ENCODE peak calls at places on chromosomes 16 and 17, in nine cellular contexts. One of them, this sample, is unnamed.

GRCh38 chr17:80029235-80029974 is 6.3 kb downstream of the TBC1D16 start:
- DNase-seq in colonic mucosa: peak; percentile 66
- DNase-seq in activated CD4-positive, alpha-beta T cell treated with anti-CD3 and anti-CD28 coated beads, Interleukin-2, amount 50 U/mL, for 1 hour: no peak
- DNase-seq in stimulated activated CD4-positive, alpha-beta T cell treated with anti-CD3 and anti-CD28 coated beads, Interleukin-1b, Interleukin-23, amount 100 ng/mL, for 1 hour: no peak
- DNase-seq in ovary: peak; percentile 78
- DNase-seq in AG09319: no peak
- DNase-seq in kidney epithelial cell: no peak
- DNase-seq in Jurkat, Clone E6-1: no peak
- DNase-seq in nephron progenitor cell: no peak
- DNase-seq in this sample: peak; percentile 32

GRCh38 chr16:11210260-11210659 is 45.7 kb downstream of the SOCS1 start:
- DNase-seq in colonic mucosa: no peak
- DNase-seq in kidney epithelial cell: no peak
- DNase-seq in ovary: no peak
- DNase-seq in nephron progenitor cell: no peak
- DNase-seq in stimulated activated CD4-positive, alpha-beta T cell treated with anti-CD3 and anti-CD28 coated beads, Interleukin-1b, Interleukin-23, amount 100 ng/mL, for 1 hour: no peak
- DNase-seq in Jurkat, Clone E6-1: no peak
- DNase-seq in activated CD4-positive, alpha-beta T cell treated with anti-CD3 and anti-CD28 coated beads, Interleukin-2, amount 50 U/mL, for 1 hour: no peak
- DNase-seq in AG09319: no peak
- DNase-seq in this sample: no peak

GRCh38 chr16:30416047-30416603 is 8.7 kb downstream of the ZNF771 start:
- DNase-seq in activated CD4-positive, alpha-beta T cell treated with anti-CD3 and anti-CD28 coated beads, Interleukin-2, amount 50 U/mL, for 1 hour: no peak
- DNase-seq in AG09319: no peak
- DNase-seq in nephron progenitor cell: no peak
- DNase-seq in kidney epithelial cell: no peak
- DNase-seq in Jurkat, Clone E6-1: no peak
- DNase-seq in stimulated activated CD4-positive, alpha-beta T cell treated with anti-CD3 and anti-CD28 coated beads, Interleukin-1b, Interleukin-23, amount 100 ng/mL, for 1 hour: no peak
- DNase-seq in ovary: no peak
- DNase-seq in colonic mucosa: no peak
- DNase-seq in this sample: no peak

GRCh38 chr17:44083250-44083849 is 12.8 kb downstream of the G6PC3 start:
- DNase-seq in Jurkat, Clone E6-1: no peak
- DNase-seq in activated CD4-positive, alpha-beta T cell treated with anti-CD3 and anti-CD28 coated beads, Interleukin-2, amount 50 U/mL, for 1 hour: no peak
- DNase-seq in colonic mucosa: no peak
- DNase-seq in kidney epithelial cell: no peak
- DNase-seq in AG09319: no peak
- DNase-seq in ovary: no peak
- DNase-seq in nephron progenitor cell: no peak
- DNase-seq in stimulated activated CD4-positive, alpha-beta T cell treated with anti-CD3 and anti-CD28 coated beads, Interleukin-1b, Interleukin-23, amount 100 ng/mL, for 1 hour: no peak
- DNase-seq in this sample: no peak

GRCh38 chr16:66930189-66930588 is 4.0 kb downstream of the CIAO2B start:
- DNase-seq in colonic mucosa: peak; percentile 56
- DNase-seq in activated CD4-positive, alpha-beta T cell treated with anti-CD3 and anti-CD28 coated beads, Interleukin-2, amount 50 U/mL, for 1 hour: no peak
- DNase-seq in AG09319: no peak
- DNase-seq in ovary: no peak
- DNase-seq in stimulated activated CD4-positive, alpha-beta T cell treated with anti-CD3 and anti-CD28 coated beads, Interleukin-1b, Interleukin-23, amount 100 ng/mL, for 1 hour: no peak
- DNase-seq in kidney epithelial cell: peak; percentile 68
- DNase-seq in nephron progenitor cell: no peak
- DNase-seq in Jurkat, Clone E6-1: no peak
- DNase-seq in this sample: no peak

GRCh38 chr17:50211249-50212120 is 10.1 kb upstream of the COL1A1 start:
- DNase-seq in activated CD4-positive, alpha-beta T cell treated with anti-CD3 and anti-CD28 coated beads, Interleukin-2, amount 50 U/mL, for 1 hour: no peak
- DNase-seq in nephron progenitor cell: no peak
- DNase-seq in AG09319: no peak
- DNase-seq in Jurkat, Clone E6-1: no peak
- DNase-seq in kidney epithelial cell: no peak
- DNase-seq in colonic mucosa: no peak
- DNase-seq in stimulated activated CD4-positive, alpha-beta T cell treated with anti-CD3 and anti-CD28 coated beads, Interleukin-1b, Interleukin-23, amount 100 ng/mL, for 1 hour: no peak
- DNase-seq in ovary: peak; percentile 24
- DNase-seq in this sample: no peak

GRCh38 chr17:72530409-72530808 is 409.6 kb downstream of the SOX9 start:
- DNase-seq in kidney epithelial cell: no peak
- DNase-seq in AG09319: no peak
- DNase-seq in activated CD4-positive, alpha-beta T cell treated with anti-CD3 and anti-CD28 coated beads, Interleukin-2, amount 50 U/mL, for 1 hour: no peak
- DNase-seq in nephron progenitor cell: no peak
- DNase-seq in stimulated activated CD4-positive, alpha-beta T cell treated with anti-CD3 and anti-CD28 coated beads, Interleukin-1b, Interleukin-23, amount 100 ng/mL, for 1 hour: no peak
- DNase-seq in colonic mucosa: no peak
- DNase-seq in ovary: no peak
- DNase-seq in Jurkat, Clone E6-1: no peak
- DNase-seq in this sample: no peak

GRCh38 chr17:41687828-41688640 is 651 bp upstream of the EIF1 start:
- DNase-seq in activated CD4-positive, alpha-beta T cell treated with anti-CD3 and anti-CD28 coated beads, Interleukin-2, amount 50 U/mL, for 1 hour: peak; percentile 62
- DNase-seq in nephron progenitor cell: no peak
- DNase-seq in Jurkat, Clone E6-1: peak; percentile 62
- DNase-seq in AG09319: no peak
- DNase-seq in stimulated activated CD4-positive, alpha-beta T cell treated with anti-CD3 and anti-CD28 coated beads, Interleukin-1b, Interleukin-23, amount 100 ng/mL, for 1 hour: no peak
- DNase-seq in colonic mucosa: peak; percentile 78
- DNase-seq in ovary: peak; percentile 71
- DNase-seq in kidney epithelial cell: no peak
- DNase-seq in this sample: no peak

GRCh38 chr17:76704799-76705198 is 6.0 kb downstream of the MXRA7 start:
- DNase-seq in activated CD4-positive, alpha-beta T cell treated with anti-CD3 and anti-CD28 coated beads, Interleukin-2, amount 50 U/mL, for 1 hour: no peak
- DNase-seq in kidney epithelial cell: no peak
- DNase-seq in ovary: no peak
- DNase-seq in AG09319: no peak
- DNase-seq in colonic mucosa: no peak
- DNase-seq in stimulated activated CD4-positive, alpha-beta T cell treated with anti-CD3 and anti-CD28 coated beads, Interleukin-1b, Interleukin-23, amount 100 ng/mL, for 1 hour: no peak
- DNase-seq in nephron progenitor cell: no peak
- DNase-seq in Jurkat, Clone E6-1: no peak
- DNase-seq in this sample: no peak

GRCh38 chr16:77431131-77431670 is 3.6 kb downstream of the ADAMTS18 start:
- DNase-seq in kidney epithelial cell: no peak
- DNase-seq in activated CD4-positive, alpha-beta T cell treated with anti-CD3 and anti-CD28 coated beads, Interleukin-2, amount 50 U/mL, for 1 hour: no peak
- DNase-seq in ovary: no peak
- DNase-seq in stimulated activated CD4-positive, alpha-beta T cell treated with anti-CD3 and anti-CD28 coated beads, Interleukin-1b, Interleukin-23, amount 100 ng/mL, for 1 hour: no peak
- DNase-seq in nephron progenitor cell: no peak
- DNase-seq in AG09319: no peak
- DNase-seq in Jurkat, Clone E6-1: no peak
- DNase-seq in colonic mucosa: no peak
- DNase-seq in this sample: peak; percentile 62

GRCh38 chr16:72126429-72126765 is 32.8 kb downstream of the DHX38 start:
- DNase-seq in kidney epithelial cell: no peak
- DNase-seq in stimulated activated CD4-positive, alpha-beta T cell treated with anti-CD3 and anti-CD28 coated beads, Interleukin-1b, Interleukin-23, amount 100 ng/mL, for 1 hour: no peak
- DNase-seq in activated CD4-positive, alpha-beta T cell treated with anti-CD3 and anti-CD28 coated beads, Interleukin-2, amount 50 U/mL, for 1 hour: no peak
- DNase-seq in colonic mucosa: no peak
- DNase-seq in Jurkat, Clone E6-1: no peak
- DNase-seq in nephron progenitor cell: no peak
- DNase-seq in ovary: no peak
- DNase-seq in AG09319: no peak
- DNase-seq in this sample: peak; percentile 56

GRCh38 chr16:79535130-79535529 is 65.4 kb downstream of the MAF start:
- DNase-seq in ovary: no peak
- DNase-seq in stimulated activated CD4-positive, alpha-beta T cell treated with anti-CD3 and anti-CD28 coated beads, Interleukin-1b, Interleukin-23, amount 100 ng/mL, for 1 hour: no peak
- DNase-seq in Jurkat, Clone E6-1: no peak
- DNase-seq in activated CD4-positive, alpha-beta T cell treated with anti-CD3 and anti-CD28 coated beads, Interleukin-2, amount 50 U/mL, for 1 hour: no peak
- DNase-seq in nephron progenitor cell: no peak
- DNase-seq in colonic mucosa: no peak
- DNase-seq in kidney epithelial cell: no peak
- DNase-seq in AG09319: no peak
- DNase-seq in this sample: peak; percentile 57

GRCh38 chr16:23580391-23580790 is 15.7 kb downstream of the NDUFAB1 start:
- DNase-seq in AG09319: no peak
- DNase-seq in colonic mucosa: no peak
- DNase-seq in stimulated activated CD4-positive, alpha-beta T cell treated with anti-CD3 and anti-CD28 coated beads, Interleukin-1b, Interleukin-23, amount 100 ng/mL, for 1 hour: no peak
- DNase-seq in nephron progenitor cell: no peak
- DNase-seq in Jurkat, Clone E6-1: no peak
- DNase-seq in ovary: no peak
- DNase-seq in kidney epithelial cell: no peak
- DNase-seq in activated CD4-positive, alpha-beta T cell treated with anti-CD3 and anti-CD28 coated beads, Interleukin-2, amount 50 U/mL, for 1 hour: no peak
- DNase-seq in this sample: no peak

This sample was measured in pons.